ENCODE peak calls at places on chromosomes 13 and 19, in five cellular contexts. W, X, T, F and E are unnamed samples.

GRCh38 chr19:4717191-4717965 is 6.3 kb downstream of the DPP9 start:
- DNase-seq in W (peak; percentile 50), X (no peak), T (no peak), F (no peak), E (no peak)

GRCh38 chr19:44955500-44956439 is 590 bp downstream of the CLPTM1 start:
- DNase-seq in W (no peak), X (no peak), T (no peak), F (no peak), E (no peak)

GRCh38 chr19:33778089-33778791 is 18.4 kb upstream of the KCTD15 start:
- DNase-seq in W (peak; percentile 54), X (peak; percentile 95), T (no peak), F (no peak), E (peak; percentile 4)

GRCh38 chr19:6791237-6791636 is 18.7 kb downstream of the VAV1 start:
- DNase-seq in W (no peak), X (no peak), T (no peak), F (no peak), E (no peak)

GRCh38 chr19:2537544-2537943 is 61.6 kb downstream of the GADD45B start:
- DNase-seq in W (no peak), X (no peak), T (no peak), F (no peak), E (no peak)

GRCh38 chr13:95176611-95177259 is 124.5 kb downstream of the ABCC4 start:
- DNase-seq in W (no peak), X (no peak), T (no peak), F (no peak), E (no peak)

GRCh38 chr13:49657241-49657641 is 28.9 kb downstream of the ARL11 start:
- DNase-seq in W (no peak), X (no peak), T (no peak), F (no peak), E (no peak)

GRCh38 chr13:29204651-29205050 is 384.5 kb downstream of the MTUS2 start:
- DNase-seq in W (no peak), X (no peak), T (no peak), F (no peak), E (no peak)

GRCh38 chr13:52463526-52463925 is 8.2 kb downstream of the CKAP2 start:
- DNase-seq in W (no peak), X (no peak), T (no peak), F (no peak), E (no peak)

GRCh38 chr19:30719189-30719990 is 347.2 kb downstream of the ZNF536 start:
- DNase-seq in W (no peak), X (no peak), T (no peak), F (no peak), E (no peak)

DNA sequence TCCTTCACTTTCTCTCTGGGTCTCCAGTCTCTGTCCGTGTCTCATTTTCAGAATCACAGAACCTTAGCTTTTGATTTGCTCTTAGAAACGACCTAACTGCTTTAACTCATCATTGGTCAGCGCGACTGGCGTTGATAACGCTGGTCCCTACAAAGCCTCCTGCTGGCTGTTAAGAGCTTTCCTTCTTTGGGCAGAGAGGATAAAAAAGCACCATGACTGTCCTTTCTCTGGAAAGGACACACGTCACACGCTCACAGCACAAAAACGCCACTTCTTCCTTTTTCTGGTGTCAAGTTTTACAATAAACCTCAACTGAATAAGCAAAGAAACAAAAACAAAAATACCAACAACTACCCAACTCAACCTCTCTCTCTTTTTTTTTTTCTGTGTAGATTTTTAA is 1.7 kb upstream of the KLK12 start:
- DNase-seq in W (no peak), X (peak; percentile 50), T (no peak), F (no peak), E (no peak)
- TF ChIP-seq ZNF274 in W (no peak), X (no peak), T (no peak), F (no peak), E (no peak)

DNA sequence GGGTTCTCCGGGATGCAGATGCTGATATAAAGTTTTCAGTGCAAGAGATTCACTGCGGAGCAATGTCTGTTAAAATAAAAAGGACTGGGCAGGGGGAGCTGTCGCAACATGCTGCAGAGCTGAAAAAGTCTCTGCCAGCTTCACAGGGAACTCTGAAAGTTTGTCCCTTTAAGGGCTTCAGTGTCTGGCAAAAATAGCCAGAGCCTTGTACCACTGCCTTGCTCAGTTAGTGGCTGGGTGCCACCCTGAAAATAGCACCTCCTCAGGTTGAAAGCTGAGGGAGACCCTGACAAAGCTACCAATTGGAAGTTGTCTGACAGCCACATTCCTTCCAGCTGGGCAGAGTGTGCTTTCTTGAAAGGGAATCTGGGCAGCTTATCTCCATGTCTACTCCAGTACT is 3.0 kb upstream of the NDFIP2 start:
- DNase-seq in W (no peak), X (no peak), T (no peak), F (no peak), E (no peak)
- TF ChIP-seq CTCF in W (no peak), X (no peak), T (no peak), F (no peak), E (no peak)

GRCh38 chr19:38265213-38265861 is 964 bp downstream of the SPINT2 start:
- DNase-seq in W (no peak), X (no peak), T (no peak), F (no peak), E (no peak)

GRCh38 chr19:38262585-38263268 is 1.6 kb upstream of the SPINT2 start:
- DNase-seq in W (no peak), X (no peak), T (no peak), F (no peak), E (no peak)

GRCh38 chr19:38264486-38265212 is at the start of gene SPINT2:
- DNase-seq in W (no peak), X (no peak), T (peak; percentile 60), F (peak; percentile 67), E (no peak)

GRCh38 chr19:38266070-38266469 is 1.7 kb downstream of the SPINT2 start:
- DNase-seq in W (no peak), X (no peak), T (no peak), F (no peak), E (no peak)

DNA sequence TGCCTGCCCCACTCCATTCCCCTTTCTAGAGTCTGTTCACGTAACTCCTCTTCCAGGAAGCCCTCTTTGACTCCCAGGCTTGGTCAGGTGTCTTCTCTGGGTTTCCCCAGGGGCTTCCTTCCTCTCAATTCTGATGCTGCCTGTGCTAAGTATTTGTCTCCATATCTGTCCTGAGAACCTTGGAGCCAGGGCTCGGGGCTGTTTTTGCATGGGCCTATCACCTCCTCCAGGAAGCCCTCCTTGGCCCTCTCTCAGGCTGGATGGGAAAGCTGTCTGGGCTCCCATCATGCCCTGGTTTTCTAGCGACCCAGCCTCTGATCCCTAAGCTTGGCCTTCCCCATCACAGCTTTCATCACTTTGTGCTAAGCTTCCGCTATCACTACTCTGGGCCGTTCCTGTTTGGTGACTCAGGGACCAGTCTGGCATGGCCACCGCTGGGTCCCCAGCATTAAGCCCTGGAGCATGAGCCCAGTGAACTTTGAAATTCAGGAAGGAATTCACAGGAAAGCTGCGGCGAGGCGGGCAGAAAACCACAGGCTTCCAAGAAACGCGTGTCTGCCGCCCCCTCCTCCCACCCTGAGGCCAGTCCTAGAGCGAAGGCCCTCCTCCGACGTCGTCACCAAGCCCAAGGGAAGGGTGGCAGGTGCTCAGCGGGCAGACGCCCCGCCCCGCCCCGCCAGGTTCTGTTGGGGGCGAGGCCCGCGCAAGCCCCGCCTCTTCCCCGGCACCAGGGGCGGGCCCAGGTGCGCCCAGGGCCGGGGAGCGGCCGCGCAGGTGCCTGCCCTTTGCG is 482 bp upstream of the SPINT2 start:
- DNase-seq in W (peak; percentile 35), X (peak; percentile 52), T (peak; percentile 80), F (peak; percentile 83), E (no peak)
- TF ChIP-seq ZNF274 in W (no peak), X (no peak), T (no peak), F (no peak), E (no peak)

GRCh38 chr13:36981156-36981743 is 17.9 kb downstream of the ALG5 start:
- DNase-seq in W (peak; percentile 45), X (peak; percentile 9), T (no peak), F (no peak), E (no peak)
- TF ChIP-seq CTCF in W (peak; percentile 63), X (no peak), T (peak; percentile 22), F (peak; percentile 37), E (peak; percentile 47)

GRCh38 chr13:39047560-39047959 is 9.3 kb downstream of the NHLRC3 start:
- DNase-seq in W (no peak), X (peak; percentile 27), T (peak; percentile 33), F (no peak), E (no peak)
- TF ChIP-seq ZNF274 in W (no peak), X (no peak), T (no peak), F (no peak), E (no peak)

DNA sequence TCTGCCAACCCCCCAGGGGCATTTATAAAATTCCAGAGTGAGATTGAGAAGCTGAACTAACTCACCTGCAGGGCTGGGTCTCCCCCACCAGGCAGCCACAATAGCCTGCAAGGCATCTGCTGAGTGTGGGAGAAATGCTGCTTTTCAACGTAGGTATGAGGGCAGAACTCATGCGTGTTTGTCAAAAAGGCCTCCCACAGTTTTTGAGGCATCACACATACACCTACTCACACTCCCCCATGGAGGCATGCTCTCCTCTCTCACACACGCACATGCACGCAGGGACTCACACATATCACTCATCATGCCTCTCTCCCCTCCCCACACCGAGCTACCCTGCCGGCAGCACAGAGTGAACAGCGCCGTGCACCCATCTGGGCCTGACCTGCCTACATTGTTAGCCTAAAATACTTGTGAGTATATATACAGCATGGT is 390.5 kb downstream of the FGF9 start:
- DNase-seq in W (no peak), X (no peak), T (no peak), F (no peak), E (peak; percentile 51)
- TF ChIP-seq CTCF in W (no peak), X (no peak), T (no peak), F (no peak), E (peak; percentile 50)

DNA sequence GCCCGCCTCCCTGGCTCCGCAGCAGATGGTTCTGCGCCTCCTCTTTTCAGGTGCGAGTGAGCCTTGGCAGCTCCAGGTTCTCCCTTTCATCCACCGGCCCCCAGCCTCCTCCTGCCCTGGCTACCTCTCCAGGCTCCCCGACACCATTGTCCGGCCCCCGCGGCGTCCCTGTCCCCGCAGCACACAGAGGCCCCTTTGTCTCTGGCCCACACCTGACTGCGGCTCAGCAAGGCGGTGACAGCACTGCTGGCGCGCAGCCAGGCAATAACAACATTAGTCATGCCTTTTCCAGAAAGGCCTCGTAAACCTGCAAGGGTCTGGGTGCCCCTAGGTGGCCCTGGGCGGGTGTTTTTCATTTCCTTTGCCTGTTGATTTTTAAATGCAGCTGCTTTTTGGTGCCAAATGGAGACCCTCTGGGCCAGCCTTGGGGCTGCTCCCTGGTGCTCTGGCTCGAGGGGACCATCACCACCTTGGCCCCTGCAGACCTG is 73.2 kb upstream of the MEDAG start:
- DNase-seq in W (peak; percentile 97), X (peak; percentile 15), T (peak; percentile 9), F (peak; percentile 95), E (no peak)
- TF ChIP-seq ZNF274 in W (no peak), X (no peak), T (no peak), F (no peak), E (no peak)